ENCODE peak calls at places on chromosome 15, in six cellular contexts. X is HEK293T, H is sigmoid colon, V is cardiac muscle cell, S is neural progenitor cell, U is endothelial cell. I is an unnamed sample.

GRCh38 chr15:101657968-101658784 is 6.0 kb upstream of the TM2D3 start:
- DNase-seq in U (no peak), V (no peak), H (no peak), S (no peak), X (no peak), I (no peak)

GRCh38 chr15:95972136-95972553 is 358.4 kb upstream of the NR2F2 start:
- DNase-seq in U (no peak), V (peak), X (no peak), S (no peak), H (no peak), I (no peak)

GRCh38 chr15:94683912-94684311 is 452.6 kb downstream of the MCTP2 start:
- DNase-seq in U (no peak), S (no peak), X (no peak), V (no peak), H (no peak), I (no peak)

GRCh38 chr15:88647362-88648105 is 8.7 kb downstream of the ISG20 start:
- DNase-seq in V (no peak), S (no peak), H (peak), U (no peak), X (no peak), I (no peak)

GRCh38 chr15:57112178-57112577 is 193.7 kb downstream of the TCF12 start:
- DNase-seq in U (no peak), X (no peak), V (no peak), S (no peak), H (no peak), I (no peak)

GRCh38 chr15:60772395-60773120 is 293.6 kb upstream of the ICE2 start:
- DNase-seq in X (no peak), V (no peak), S (no peak), U (no peak), H (no peak), I (no peak)

GRCh38 chr15:63918901-63919348 is 85.2 kb upstream of the HERC1 start:
- DNase-seq in X (no peak), U (no peak), H (no peak), V (no peak), S (no peak), I (no peak)

GRCh38 chr15:92430067-92430435 is 36.4 kb downstream of the ST8SIA2 start:
- DNase-seq in H (no peak), V (no peak), S (no peak), U (no peak), X (no peak), I (no peak)

GRCh38 chr15:67917037-67917436 is 77.2 kb upstream of the RNU6-1 start:
- DNase-seq in S (peak), U (no peak), V (no peak), H (peak), X (no peak), I (peak)

GRCh38 chr15:34616613-34617012 is 33.2 kb upstream of the GOLGA8B start:
- DNase-seq in X (peak), U (no peak), S (no peak), H (no peak), V (peak), I (no peak)

GRCh38 chr15:39555885-39556284 is 25.0 kb upstream of the THBS1 start:
- DNase-seq in H (no peak), X (no peak), V (peak), U (no peak), S (no peak), I (no peak)

GRCh38 chr15:96322401-96323249 is 7.9 kb upstream of the NR2F2 start:
- DNase-seq in S (peak), H (peak), V (no peak), X (no peak), U (no peak), I (no peak)

GRCh38 chr15:89662893-89663673 is 7.8 kb upstream of the KIF7 start:
- DNase-seq in H (peak), V (peak), X (no peak), U (peak), S (no peak), I (peak)